ENCODE peak calls at places on chromosomes 12 and 14, in seven cellular contexts. One of them, this sample, is unnamed.

GRCh38 chr14:68042591-68043210 is 223.1 kb downstream of the RAD51B start:
- DNase-seq in effector CD8-positive, alpha-beta T cell: no peak
- DNase-seq in stimulated activated CD4-positive, alpha-beta T cell treated with anti-CD3 and anti-CD28 coated beads, Interleukin-1b, Interleukin-23, amount 100 ng/mL, for 1 hour: no peak
- DNase-seq in AG04449: no peak
- DNase-seq in WTC11: no peak
- DNase-seq in activated T-cell treated with anti-CD3 and anti-CD28 coated beads for 1 hour: no peak
- DNase-seq in foreskin keratinocyte: peak
- DNase-seq in this sample: no peak

GRCh38 chr12:45381351-45381750 is 165.5 kb downstream of the ANO6 start:
- DNase-seq in effector CD8-positive, alpha-beta T cell: no peak
- DNase-seq in stimulated activated CD4-positive, alpha-beta T cell treated with anti-CD3 and anti-CD28 coated beads, Interleukin-1b, Interleukin-23, amount 100 ng/mL, for 1 hour: no peak
- DNase-seq in AG04449: no peak
- DNase-seq in WTC11: no peak
- DNase-seq in activated T-cell treated with anti-CD3 and anti-CD28 coated beads for 1 hour: no peak
- DNase-seq in foreskin keratinocyte: no peak
- DNase-seq in this sample: no peak

GRCh38 chr12:82554529-82554928 is 132.2 kb upstream of the TMTC2 start:
- DNase-seq in effector CD8-positive, alpha-beta T cell: no peak
- DNase-seq in stimulated activated CD4-positive, alpha-beta T cell treated with anti-CD3 and anti-CD28 coated beads, Interleukin-1b, Interleukin-23, amount 100 ng/mL, for 1 hour: no peak
- DNase-seq in AG04449: no peak
- DNase-seq in WTC11: no peak
- DNase-seq in activated T-cell treated with anti-CD3 and anti-CD28 coated beads for 1 hour: no peak
- DNase-seq in foreskin keratinocyte: no peak
- DNase-seq in this sample: no peak

GRCh38 chr14:42556551-42556950 is 949.9 kb downstream of the LRFN5 start:
- DNase-seq in effector CD8-positive, alpha-beta T cell: no peak
- DNase-seq in stimulated activated CD4-positive, alpha-beta T cell treated with anti-CD3 and anti-CD28 coated beads, Interleukin-1b, Interleukin-23, amount 100 ng/mL, for 1 hour: no peak
- DNase-seq in AG04449: no peak
- DNase-seq in WTC11: no peak
- DNase-seq in activated T-cell treated with anti-CD3 and anti-CD28 coated beads for 1 hour: no peak
- DNase-seq in foreskin keratinocyte: no peak
- DNase-seq in this sample: no peak

GRCh38 chr12:3775385-3776035 is 22.6 kb upstream of the CRACR2A start:
- DNase-seq in effector CD8-positive, alpha-beta T cell: no peak
- DNase-seq in stimulated activated CD4-positive, alpha-beta T cell treated with anti-CD3 and anti-CD28 coated beads, Interleukin-1b, Interleukin-23, amount 100 ng/mL, for 1 hour: no peak
- DNase-seq in AG04449: no peak
- DNase-seq in WTC11: no peak
- DNase-seq in activated T-cell treated with anti-CD3 and anti-CD28 coated beads for 1 hour: no peak
- DNase-seq in foreskin keratinocyte: no peak
- DNase-seq in this sample: no peak

GRCh38 chr12:111123390-111123789 is 203.0 kb upstream of the MYL2 start:
- DNase-seq in effector CD8-positive, alpha-beta T cell: no peak
- DNase-seq in stimulated activated CD4-positive, alpha-beta T cell treated with anti-CD3 and anti-CD28 coated beads, Interleukin-1b, Interleukin-23, amount 100 ng/mL, for 1 hour: no peak
- DNase-seq in AG04449: no peak
- DNase-seq in WTC11: no peak
- DNase-seq in activated T-cell treated with anti-CD3 and anti-CD28 coated beads for 1 hour: no peak
- DNase-seq in foreskin keratinocyte: no peak
- DNase-seq in this sample: no peak

GRCh38 chr12:124740691-124741137 is 123.0 kb downstream of the SCARB1 start:
- DNase-seq in effector CD8-positive, alpha-beta T cell: no peak
- DNase-seq in stimulated activated CD4-positive, alpha-beta T cell treated with anti-CD3 and anti-CD28 coated beads, Interleukin-1b, Interleukin-23, amount 100 ng/mL, for 1 hour: no peak
- DNase-seq in AG04449: no peak
- DNase-seq in WTC11: no peak
- DNase-seq in activated T-cell treated with anti-CD3 and anti-CD28 coated beads for 1 hour: no peak
- DNase-seq in foreskin keratinocyte: peak
- DNase-seq in this sample: no peak

GRCh38 chr12:31323466-31324115 is 2.4 kb downstream of the SINHCAF start:
- DNase-seq in effector CD8-positive, alpha-beta T cell: peak
- DNase-seq in stimulated activated CD4-positive, alpha-beta T cell treated with anti-CD3 and anti-CD28 coated beads, Interleukin-1b, Interleukin-23, amount 100 ng/mL, for 1 hour: peak
- DNase-seq in AG04449: no peak
- DNase-seq in WTC11: peak
- DNase-seq in activated T-cell treated with anti-CD3 and anti-CD28 coated beads for 1 hour: no peak
- DNase-seq in foreskin keratinocyte: peak
- DNase-seq in this sample: peak

GRCh38 chr12:126480396-126480795 is 1415.2 kb downstream of the AACS start:
- DNase-seq in effector CD8-positive, alpha-beta T cell: no peak
- DNase-seq in stimulated activated CD4-positive, alpha-beta T cell treated with anti-CD3 and anti-CD28 coated beads, Interleukin-1b, Interleukin-23, amount 100 ng/mL, for 1 hour: no peak
- DNase-seq in AG04449: no peak
- DNase-seq in WTC11: no peak
- DNase-seq in activated T-cell treated with anti-CD3 and anti-CD28 coated beads for 1 hour: no peak
- DNase-seq in foreskin keratinocyte: no peak
- DNase-seq in this sample: no peak

GRCh38 chr14:90419200-90419599 is 22.4 kb downstream of the CALM1 start:
- DNase-seq in effector CD8-positive, alpha-beta T cell: no peak
- DNase-seq in stimulated activated CD4-positive, alpha-beta T cell treated with anti-CD3 and anti-CD28 coated beads, Interleukin-1b, Interleukin-23, amount 100 ng/mL, for 1 hour: no peak
- DNase-seq in AG04449: peak
- DNase-seq in WTC11: no peak
- DNase-seq in activated T-cell treated with anti-CD3 and anti-CD28 coated beads for 1 hour: no peak
- DNase-seq in foreskin keratinocyte: peak
- DNase-seq in this sample: no peak

GRCh38 chr12:10960260-10960659 is 21.2 kb upstream of the TAS2R14 start:
- DNase-seq in effector CD8-positive, alpha-beta T cell: no peak
- DNase-seq in stimulated activated CD4-positive, alpha-beta T cell treated with anti-CD3 and anti-CD28 coated beads, Interleukin-1b, Interleukin-23, amount 100 ng/mL, for 1 hour: no peak
- DNase-seq in AG04449: no peak
- DNase-seq in WTC11: no peak
- DNase-seq in activated T-cell treated with anti-CD3 and anti-CD28 coated beads for 1 hour: no peak
- DNase-seq in foreskin keratinocyte: no peak
- DNase-seq in this sample: no peak

GRCh38 chr14:92122351-92122677 is 545 bp downstream of the CPSF2 start:
- DNase-seq in effector CD8-positive, alpha-beta T cell: no peak
- DNase-seq in stimulated activated CD4-positive, alpha-beta T cell treated with anti-CD3 and anti-CD28 coated beads, Interleukin-1b, Interleukin-23, amount 100 ng/mL, for 1 hour: no peak
- DNase-seq in AG04449: no peak
- DNase-seq in WTC11: no peak
- DNase-seq in activated T-cell treated with anti-CD3 and anti-CD28 coated beads for 1 hour: no peak
- DNase-seq in foreskin keratinocyte: no peak
- DNase-seq in this sample: no peak

This sample was measured in substantia nigra.